ENCODE peak calls at places on chromosomes 13 and 19, in six cellular contexts. Z, F, G, J, S and I are unnamed samples.

GRCh38 chr19:38193445-38193844 is 30.6 kb downstream of the DPF1 start:
- DNase-seq in Z (no peak), F (no peak), G (no peak), J (no peak), S (no peak), I (no peak)

GRCh38 chr19:39740395-39740794 is 2.6 kb upstream of the CLC start:
- DNase-seq in Z (no peak), F (no peak), G (no peak), J (no peak), S (no peak), I (no peak)

GRCh38 chr13:24168980-24169379 is 8.5 kb downstream of the SPATA13 start:
- DNase-seq in Z (no peak), F (no peak), G (no peak), J (no peak), S (no peak), I (no peak)

GRCh38 chr13:27793377-27794074 is 1.2 kb downstream of the GSX1 start:
- DNase-seq in Z (peak), F (no peak), G (no peak), J (no peak), S (no peak), I (no peak)

GRCh38 chr19:7376151-7376852 is 27.6 kb downstream of the ARHGEF18 start:
- DNase-seq in Z (peak), F (no peak), G (no peak), J (no peak), S (no peak), I (no peak)

GRCh38 chr19:38139122-38139521 is 84.9 kb downstream of the DPF1 start:
- DNase-seq in Z (no peak), F (no peak), G (no peak), J (no peak), S (no peak), I (no peak)

GRCh38 chr13:41059466-41059865 is 1.8 kb upstream of the WBP4 start:
- DNase-seq in Z (peak), F (no peak), G (peak), J (peak), S (no peak), I (no peak)

GRCh38 chr13:66660013-66660804 is 569.9 kb downstream of the PCDH9 start:
- DNase-seq in Z (no peak), F (no peak), G (peak), J (peak), S (peak), I (no peak)

GRCh38 chr13:41456768-41457588 is at the start of gene RGCC:
- DNase-seq in Z (peak), F (peak), G (peak), J (peak), S (peak), I (no peak)

GRCh38 chr19:50772408-50773311 is 2.4 kb downstream of the GPR32 start:
- DNase-seq in Z (peak), F (no peak), G (peak), J (peak), S (peak), I (no peak)

GRCh38 chr13:29676941-29677452 is 81.5 kb upstream of the SLC7A1 start:
- DNase-seq in Z (no peak), F (peak), G (no peak), J (no peak), S (peak), I (no peak)

GRCh38 chr13:98517576-98518310 is 59.2 kb downstream of the STK24 start:
- DNase-seq in Z (no peak), F (no peak), G (no peak), J (no peak), S (no peak), I (no peak)

GRCh38 chr13:85693889-85694511 is 105.2 kb downstream of the SLITRK6 start:
- DNase-seq in Z (peak), F (no peak), G (peak), J (no peak), S (peak), I (no peak)

GRCh38 chr13:60267498-60268202 is 103.9 kb upstream of the DIAPH3 start:
- DNase-seq in Z (peak), F (peak), G (peak), J (peak), S (peak), I (no peak)

GRCh38 chr19:10553087-10553667 is 9.5 kb downstream of the ATG4D start:
- DNase-seq in Z (no peak), F (no peak), G (no peak), J (no peak), S (no peak), I (no peak)

GRCh38 chr13:105721056-105721455 is 814.4 kb downstream of the EFNB2 start:
- DNase-seq in Z (no peak), F (no peak), G (peak), J (peak), S (no peak), I (no peak)

GRCh38 chr19:29529646-29530548 is 4.1 kb downstream of the VSTM2B start:
- DNase-seq in Z (peak), F (no peak), G (no peak), J (no peak), S (no peak), I (no peak)

GRCh38 chr19:898663-899062 is 5.4 kb downstream of the RNU6-9 start:
- DNase-seq in Z (peak), F (no peak), G (no peak), J (no peak), S (no peak), I (no peak)

DNA sequence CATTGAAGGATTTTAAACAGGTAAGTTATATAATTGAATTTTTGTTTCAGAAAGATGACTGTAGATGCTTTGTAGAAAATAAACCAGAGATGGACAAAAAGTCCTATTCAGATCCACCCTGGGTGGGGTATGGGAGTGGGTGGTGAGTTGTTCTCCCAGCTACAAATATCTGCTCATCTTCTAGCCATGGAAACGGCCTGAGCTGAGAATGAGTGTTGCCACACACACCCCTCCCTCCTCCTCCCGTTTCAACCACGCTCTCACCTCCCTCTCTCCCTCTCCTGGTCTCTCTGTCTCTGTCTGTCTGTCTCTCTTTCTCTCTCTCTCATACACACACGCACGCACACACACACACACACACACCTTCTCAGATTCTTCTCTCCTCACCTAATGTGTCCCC is 26.4 kb downstream of the SERTM1 start:
- DNase-seq in Z (no peak), F (no peak), G (no peak), J (no peak), S (no peak), I (no peak)
- H3K4me3 ChIP-seq in Z (no peak), F (no peak), G (no peak), J (no peak), S (no peak), I (no peak)

GRCh38 chr13:77305276-77305675 is 21.6 kb downstream of the MYCBP2 start:
- DNase-seq in Z (no peak), F (no peak), G (peak), J (peak), S (no peak), I (no peak)
- H3K4me3 ChIP-seq in Z (no peak), F (no peak), G (no peak), J (no peak), S (no peak), I (no peak)

GRCh38 chr19:55112781-55113569 is 4.5 kb downstream of the PPP1R12C start:
- DNase-seq in Z (peak), F (no peak), G (no peak), J (no peak), S (no peak), I (no peak)
- H3K4me3 ChIP-seq in Z (no peak), F (no peak), G (no peak), J (no peak), S (no peak), I (no peak)

GRCh38 chr19:44808463-44809371 is at the start of gene BCAM:
- DNase-seq in Z (peak), F (peak), G (peak), J (peak), S (peak), I (no peak)

GRCh38 chr19:44810555-44811447 is 1.9 kb downstream of the BCAM start:
- DNase-seq in Z (no peak), F (no peak), G (no peak), J (no peak), S (no peak), I (no peak)

GRCh38 chr19:44812142-44812718 is 3.3 kb downstream of the BCAM start:
- DNase-seq in Z (no peak), F (no peak), G (no peak), J (no peak), S (no peak), I (no peak)

GRCh38 chr19:44807652-44808462 is 1.0 kb upstream of the BCAM start:
- DNase-seq in Z (peak), F (peak), G (peak), J (peak), S (peak), I (peak)

GRCh38 chr19:44809856-44810554 is 1.1 kb downstream of the BCAM start:
- DNase-seq in Z (no peak), F (no peak), G (no peak), J (no peak), S (no peak), I (no peak)
- H3K4me3 ChIP-seq in Z (peak), F (no peak), G (no peak), J (no peak), S (peak), I (peak)

DNA sequence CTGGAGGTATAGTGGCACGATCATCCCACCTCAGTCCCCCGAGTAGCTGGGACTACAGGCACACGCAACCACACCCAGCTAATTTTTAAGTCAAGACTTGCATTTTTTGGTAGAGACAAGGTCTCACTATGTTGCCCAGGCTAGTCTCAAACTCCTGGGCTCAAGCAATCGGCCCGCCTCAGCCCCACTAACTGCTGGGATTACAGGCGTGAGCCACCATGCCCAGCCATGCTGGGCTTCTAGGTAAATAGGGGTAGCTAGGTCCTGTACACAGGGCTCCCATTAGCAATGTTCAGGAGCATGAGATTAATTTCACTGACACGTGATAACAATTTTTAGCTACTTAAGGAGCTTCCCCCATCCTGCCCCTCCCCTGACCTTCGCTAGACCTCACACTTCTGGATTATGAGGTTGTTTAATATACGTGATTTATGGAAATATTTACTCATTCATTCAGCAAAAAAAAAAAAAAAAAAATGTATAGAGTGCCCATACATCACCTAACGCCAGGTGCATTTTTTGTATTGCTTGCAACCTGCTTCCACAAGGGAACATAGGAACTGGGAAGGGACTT is 19.2 kb downstream of the TMEM272 start:
- DNase-seq in Z (no peak), F (no peak), G (no peak), J (no peak), S (no peak), I (no peak)
- H3K4me3 ChIP-seq in Z (no peak), F (no peak), G (no peak), J (no peak), S (no peak), I (no peak)

GRCh38 chr19:5681446-5682292 is 842 bp downstream of the HSD11B1L start:
- DNase-seq in Z (no peak), F (no peak), G (no peak), J (no peak), S (no peak), I (no peak)
- H3K4me3 ChIP-seq in Z (peak), F (no peak), G (peak), J (peak), S (peak), I (peak)

DNA sequence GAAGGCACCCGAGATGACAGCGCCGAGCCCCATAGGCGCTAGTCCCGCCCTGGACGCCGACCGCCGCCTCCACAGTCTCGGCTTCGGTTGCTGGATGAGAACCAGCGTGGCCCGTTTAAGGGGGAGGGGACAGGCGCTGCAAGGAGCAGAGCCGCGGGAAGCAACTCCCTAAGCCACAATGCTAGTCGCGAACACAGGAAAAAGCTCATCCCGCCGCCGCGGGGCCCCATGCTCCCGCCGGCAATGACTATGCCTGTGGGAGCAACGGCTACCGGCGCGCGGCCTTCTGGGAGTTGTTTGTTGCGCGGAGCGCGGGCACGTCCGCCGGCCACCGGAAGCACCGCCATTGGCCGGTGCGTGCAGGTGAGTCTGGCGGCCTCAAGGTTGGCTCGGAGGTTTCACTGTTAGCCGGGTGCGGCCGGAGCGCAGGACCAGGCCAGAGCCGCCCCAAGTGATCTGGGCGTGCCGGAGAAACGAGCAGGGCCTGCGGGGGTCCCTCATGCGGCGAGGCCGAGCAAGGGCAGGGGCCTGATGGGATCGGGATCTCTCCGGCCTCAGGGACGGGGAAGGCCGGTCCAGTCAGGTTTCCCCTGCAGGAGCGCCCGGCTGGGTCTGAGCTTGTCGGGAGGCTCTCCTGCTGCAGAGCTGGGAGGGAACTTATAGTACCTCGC is at the start of gene ZNF544:
- DNase-seq in Z (peak), F (peak), G (peak), J (peak), S (peak), I (peak)
- H3K4me3 ChIP-seq in Z (peak), F (peak), G (peak), J (peak), S (peak), I (peak)